ENCODE peak calls at places on chromosomes 1 and 21, in five cellular contexts. One of them, this sample, is unnamed.

GRCh38 chr1:10718083-10718415 is 78.4 kb downstream of the CASZ1 start:
- DNase-seq in left ventricle myocardium inferior: no peak
- DNase-seq in dorsolateral prefrontal cortex: no peak
- DNase-seq in transverse colon: no peak
- DNase-seq in AG10803: no peak
- DNase-seq in this sample: no peak

GRCh38 chr21:34187935-34188334 is 114.6 kb downstream of the MRPS6 start:
- DNase-seq in dorsolateral prefrontal cortex: no peak
- DNase-seq in left ventricle myocardium inferior: peak
- DNase-seq in AG10803: peak
- DNase-seq in transverse colon: no peak
- DNase-seq in this sample: peak

GRCh38 chr1:6423321-6423999 is 1.1 kb upstream of the ESPN start:
- DNase-seq in transverse colon: peak
- DNase-seq in left ventricle myocardium inferior: no peak
- DNase-seq in dorsolateral prefrontal cortex: no peak
- DNase-seq in AG10803: peak
- DNase-seq in this sample: no peak

GRCh38 chr1:229753764-229754553 is 127.9 kb downstream of the URB2 start:
- DNase-seq in dorsolateral prefrontal cortex: no peak
- DNase-seq in transverse colon: peak
- DNase-seq in left ventricle myocardium inferior: no peak
- DNase-seq in AG10803: no peak
- DNase-seq in this sample: no peak

GRCh38 chr1:50424045-50424939 is 1.0 kb upstream of the DMRTA2 start:
- DNase-seq in AG10803: no peak
- DNase-seq in left ventricle myocardium inferior: no peak
- DNase-seq in dorsolateral prefrontal cortex: no peak
- DNase-seq in transverse colon: no peak
- DNase-seq in this sample: no peak

GRCh38 chr1:209130886-209131285 is 452.6 kb upstream of the CAMK1G start:
- DNase-seq in left ventricle myocardium inferior: no peak
- DNase-seq in dorsolateral prefrontal cortex: no peak
- DNase-seq in transverse colon: no peak
- DNase-seq in AG10803: no peak
- DNase-seq in this sample: no peak

GRCh38 chr1:108075055-108075454 is 110.1 kb upstream of the VAV3 start:
- DNase-seq in AG10803: no peak
- DNase-seq in left ventricle myocardium inferior: no peak
- DNase-seq in dorsolateral prefrontal cortex: no peak
- DNase-seq in transverse colon: no peak
- DNase-seq in this sample: no peak

GRCh38 chr1:28078680-28079626 is 9.5 kb downstream of the EYA3 start:
- DNase-seq in AG10803: peak
- DNase-seq in transverse colon: no peak
- DNase-seq in left ventricle myocardium inferior: no peak
- DNase-seq in dorsolateral prefrontal cortex: no peak
- DNase-seq in this sample: no peak

GRCh38 chr1:18932387-18932786 is 24.1 kb downstream of the IFFO2 start:
- DNase-seq in dorsolateral prefrontal cortex: no peak
- DNase-seq in transverse colon: no peak
- DNase-seq in left ventricle myocardium inferior: no peak
- DNase-seq in AG10803: no peak
- DNase-seq in this sample: no peak

GRCh38 chr1:85283475-85284199 is 7.2 kb upstream of the BCL10 start:
- DNase-seq in dorsolateral prefrontal cortex: no peak
- DNase-seq in transverse colon: peak
- DNase-seq in left ventricle myocardium inferior: no peak
- DNase-seq in AG10803: no peak
- DNase-seq in this sample: no peak

GRCh38 chr1:187878883-187879282 is 1050.1 kb downstream of the PLA2G4A start:
- DNase-seq in transverse colon: no peak
- DNase-seq in left ventricle myocardium inferior: no peak
- DNase-seq in dorsolateral prefrontal cortex: no peak
- DNase-seq in AG10803: no peak
- DNase-seq in this sample: no peak

GRCh38 chr21:43985690-43986251 is 26.3 kb upstream of the TRAPPC10 start:
- DNase-seq in transverse colon: no peak
- DNase-seq in dorsolateral prefrontal cortex: no peak
- DNase-seq in AG10803: no peak
- DNase-seq in left ventricle myocardium inferior: no peak
- DNase-seq in this sample: no peak

GRCh38 chr21:29812947-29813346 is 126.8 kb downstream of the GRIK1 start:
- DNase-seq in transverse colon: no peak
- DNase-seq in left ventricle myocardium inferior: no peak
- DNase-seq in dorsolateral prefrontal cortex: no peak
- DNase-seq in AG10803: no peak
- DNase-seq in this sample: no peak

GRCh38 chr1:52238474-52238873 is 96.6 kb downstream of the ZFYVE9 start:
- DNase-seq in transverse colon: no peak
- DNase-seq in left ventricle myocardium inferior: no peak
- DNase-seq in AG10803: peak
- DNase-seq in dorsolateral prefrontal cortex: no peak
- DNase-seq in this sample: peak

GRCh38 chr1:23417570-23417969 is 7.0 kb downstream of the TCEA3 start:
- DNase-seq in AG10803: peak
- DNase-seq in left ventricle myocardium inferior: peak
- DNase-seq in transverse colon: no peak
- DNase-seq in dorsolateral prefrontal cortex: no peak
- DNase-seq in this sample: no peak

GRCh38 chr21:41715649-41716321 is 51.1 kb downstream of the RIPK4 start:
- DNase-seq in left ventricle myocardium inferior: no peak
- DNase-seq in transverse colon: peak
- DNase-seq in AG10803: no peak
- DNase-seq in dorsolateral prefrontal cortex: no peak
- DNase-seq in this sample: no peak

GRCh38 chr21:33991091-33991490 is 75.5 kb upstream of the ATP5PO start:
- DNase-seq in left ventricle myocardium inferior: no peak
- DNase-seq in transverse colon: no peak
- DNase-seq in AG10803: peak
- DNase-seq in dorsolateral prefrontal cortex: no peak
- DNase-seq in this sample: no peak

GRCh38 chr1:159015440-159015909 is 5.8 kb downstream of the IFI16 start:
- DNase-seq in AG10803: peak
- DNase-seq in left ventricle myocardium inferior: peak
- DNase-seq in transverse colon: peak
- DNase-seq in dorsolateral prefrontal cortex: no peak
- DNase-seq in this sample: peak

GRCh38 chr1:121519042-121519755 is 334.4 kb downstream of the SRGAP2C start:
- DNase-seq in transverse colon: peak
- DNase-seq in dorsolateral prefrontal cortex: peak
- DNase-seq in left ventricle myocardium inferior: peak
- DNase-seq in AG10803: no peak
- DNase-seq in this sample: no peak

GRCh38 chr1:61872206-61872605 is 129.9 kb downstream of the PATJ start:
- DNase-seq in dorsolateral prefrontal cortex: no peak
- DNase-seq in left ventricle myocardium inferior: no peak
- DNase-seq in transverse colon: no peak
- DNase-seq in AG10803: no peak
- DNase-seq in this sample: no peak

GRCh38 chr1:177282976-177283375 is 112.2 kb downstream of the BRINP2 start:
- DNase-seq in left ventricle myocardium inferior: no peak
- DNase-seq in dorsolateral prefrontal cortex: no peak
- DNase-seq in transverse colon: no peak
- DNase-seq in AG10803: no peak
- DNase-seq in this sample: no peak

GRCh38 chr1:204978782-204979181 is 64.2 kb upstream of the CNTN2 start:
- DNase-seq in dorsolateral prefrontal cortex: no peak
- DNase-seq in transverse colon: no peak
- DNase-seq in left ventricle myocardium inferior: no peak
- DNase-seq in AG10803: no peak
- DNase-seq in this sample: no peak

GRCh38 chr1:9275567-9276034 is 17.1 kb upstream of the SPSB1 start:
- DNase-seq in left ventricle myocardium inferior: no peak
- DNase-seq in AG10803: peak
- DNase-seq in dorsolateral prefrontal cortex: peak
- DNase-seq in transverse colon: peak
- DNase-seq in this sample: no peak

GRCh38 chr1:48109390-48110009 is 112.3 kb upstream of the TRABD2B start:
- DNase-seq in transverse colon: no peak
- DNase-seq in left ventricle myocardium inferior: no peak
- DNase-seq in AG10803: peak
- DNase-seq in dorsolateral prefrontal cortex: no peak
- DNase-seq in this sample: peak

GRCh38 chr1:54135436-54136120 is 17.2 kb downstream of the CDCP2 start:
- DNase-seq in left ventricle myocardium inferior: no peak
- DNase-seq in dorsolateral prefrontal cortex: no peak
- DNase-seq in transverse colon: no peak
- DNase-seq in AG10803: peak
- DNase-seq in this sample: no peak

GRCh38 chr1:1080951-1081310 is 6.8 kb upstream of the RNF223 start:
- DNase-seq in left ventricle myocardium inferior: no peak
- DNase-seq in transverse colon: peak
- DNase-seq in AG10803: no peak
- DNase-seq in dorsolateral prefrontal cortex: peak
- DNase-seq in this sample: no peak

DNA sequence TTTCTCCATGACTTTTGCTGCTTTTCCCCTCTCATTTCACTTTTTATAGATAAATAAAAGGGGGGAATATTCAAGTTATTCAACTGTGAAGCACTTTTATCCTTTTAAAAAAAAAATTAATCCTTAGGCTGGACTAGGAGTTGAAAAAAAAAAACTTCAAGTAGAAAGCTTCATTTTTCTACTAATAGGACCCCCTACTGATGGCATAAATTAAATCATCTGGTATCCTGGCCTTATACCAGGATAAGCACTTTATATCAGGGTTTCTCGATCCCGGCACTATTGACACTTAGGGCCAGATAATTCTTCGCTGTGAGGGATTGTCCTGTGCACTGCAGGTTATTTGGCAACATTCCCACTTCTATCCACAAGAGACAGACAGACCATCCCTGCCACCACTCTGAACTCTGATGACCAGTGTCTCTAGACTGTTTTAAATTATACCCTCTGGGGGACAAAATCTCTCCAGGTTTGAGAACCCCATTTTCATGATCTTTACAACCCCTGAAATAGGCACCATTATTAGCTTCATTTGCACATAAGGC is 17.6 kb downstream of the USP33 start:
- DNase-seq in left ventricle myocardium inferior: no peak
- DNase-seq in AG10803: no peak
- DNase-seq in dorsolateral prefrontal cortex: no peak
- DNase-seq in transverse colon: no peak
- DNase-seq in this sample: no peak
- TF ChIP-seq CTCF in left ventricle myocardium inferior: no peak
- TF ChIP-seq CTCF in AG10803: no peak
- TF ChIP-seq CTCF in dorsolateral prefrontal cortex: no peak
- TF ChIP-seq CTCF in transverse colon: no peak
- TF ChIP-seq CTCF in this sample: no peak

GRCh38 chr1:235327559-235328270 is at the start of gene ARID4B:
- DNase-seq in AG10803: no peak
- DNase-seq in transverse colon: no peak
- DNase-seq in left ventricle myocardium inferior: peak
- DNase-seq in dorsolateral prefrontal cortex: peak
- DNase-seq in this sample: no peak

GRCh38 chr1:235325854-235326253 is 2.1 kb downstream of the ARID4B start:
- DNase-seq in AG10803: no peak
- DNase-seq in left ventricle myocardium inferior: no peak
- DNase-seq in transverse colon: no peak
- DNase-seq in dorsolateral prefrontal cortex: no peak
- DNase-seq in this sample: no peak

GRCh38 chr1:235326719-235327558 is 1.0 kb downstream of the ARID4B start:
- DNase-seq in AG10803: no peak
- DNase-seq in dorsolateral prefrontal cortex: peak
- DNase-seq in transverse colon: peak
- DNase-seq in left ventricle myocardium inferior: peak
- DNase-seq in this sample: no peak

GRCh38 chr1:235324296-235324695 is 3.7 kb downstream of the ARID4B start:
- DNase-seq in dorsolateral prefrontal cortex: no peak
- DNase-seq in transverse colon: no peak
- DNase-seq in AG10803: no peak
- DNase-seq in left ventricle myocardium inferior: no peak
- DNase-seq in this sample: no peak

DNA sequence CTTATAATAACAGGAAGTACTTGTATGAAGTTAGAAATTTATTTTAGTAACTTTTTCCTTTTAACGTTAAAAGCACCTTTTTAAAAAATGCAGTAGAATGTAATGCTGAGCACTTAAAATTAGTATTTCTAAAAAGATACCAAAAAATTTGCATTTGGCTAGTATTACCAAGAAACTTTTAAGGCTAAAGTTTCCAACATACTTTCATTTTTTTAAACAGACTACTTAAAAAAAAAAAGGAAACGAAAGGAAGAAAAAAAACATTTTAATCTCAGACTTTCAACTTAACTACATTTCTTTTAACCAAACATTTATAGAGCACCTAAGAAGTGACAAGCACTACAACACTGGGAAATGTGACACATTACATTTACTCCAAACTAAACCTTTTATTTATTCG is 2.8 kb downstream of the ARID4B start:
- DNase-seq in transverse colon: no peak
- DNase-seq in AG10803: no peak
- DNase-seq in dorsolateral prefrontal cortex: no peak
- DNase-seq in left ventricle myocardium inferior: no peak
- DNase-seq in this sample: no peak
- H3K4me3 ChIP-seq in transverse colon: no peak
- H3K4me3 ChIP-seq in AG10803: peak
- H3K4me3 ChIP-seq in dorsolateral prefrontal cortex: peak
- H3K4me3 ChIP-seq in left ventricle myocardium inferior: peak
- H3K4me3 ChIP-seq in this sample: no peak

GRCh38 chr1:42914092-42914625 is 44.5 kb downstream of the SLC2A1 start:
- DNase-seq in left ventricle myocardium inferior: no peak
- DNase-seq in AG10803: no peak
- DNase-seq in dorsolateral prefrontal cortex: no peak
- DNase-seq in transverse colon: no peak
- DNase-seq in this sample: no peak

GRCh38 chr1:42913426-42914091 is 45.1 kb downstream of the SLC2A1 start:
- DNase-seq in AG10803: peak
- DNase-seq in transverse colon: peak
- DNase-seq in left ventricle myocardium inferior: no peak
- DNase-seq in dorsolateral prefrontal cortex: no peak
- DNase-seq in this sample: peak

GRCh38 chr1:42915456-42915855 is 43.2 kb downstream of the SLC2A1 start:
- DNase-seq in AG10803: no peak
- DNase-seq in left ventricle myocardium inferior: no peak
- DNase-seq in dorsolateral prefrontal cortex: no peak
- DNase-seq in transverse colon: no peak
- DNase-seq in this sample: no peak

GRCh38 chr1:42922687-42923366 is 35.8 kb downstream of the SLC2A1 start:
- DNase-seq in dorsolateral prefrontal cortex: peak
- DNase-seq in left ventricle myocardium inferior: no peak
- DNase-seq in AG10803: peak
- DNase-seq in transverse colon: peak
- DNase-seq in this sample: no peak

GRCh38 chr1:42916839-42917495 is 41.7 kb downstream of the SLC2A1 start:
- DNase-seq in dorsolateral prefrontal cortex: no peak
- DNase-seq in left ventricle myocardium inferior: no peak
- DNase-seq in AG10803: no peak
- DNase-seq in transverse colon: no peak
- DNase-seq in this sample: no peak
- TF ChIP-seq CTCF in dorsolateral prefrontal cortex: no peak
- TF ChIP-seq CTCF in left ventricle myocardium inferior: no peak
- TF ChIP-seq CTCF in AG10803: no peak
- TF ChIP-seq CTCF in transverse colon: no peak
- TF ChIP-seq CTCF in this sample: no peak

DNA sequence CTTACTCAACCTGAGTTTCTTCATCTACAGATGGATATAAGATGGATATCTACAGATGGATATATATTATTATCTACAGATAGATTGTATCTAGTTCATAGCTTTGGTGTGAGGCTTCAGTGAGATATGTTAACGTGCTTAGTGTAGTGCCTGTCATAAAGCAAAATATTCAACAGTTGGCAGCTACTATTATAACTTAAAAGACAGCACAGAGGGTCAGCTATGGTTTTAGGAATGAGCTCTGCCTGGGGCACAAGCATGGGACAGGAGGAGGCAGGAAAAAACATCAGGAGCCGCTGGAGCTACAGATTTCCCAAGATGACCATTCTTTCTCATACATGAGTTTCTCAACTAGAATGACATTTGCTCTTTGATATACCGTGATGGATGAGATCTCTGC is 1.3 kb upstream of the CYB5R1 start:
- DNase-seq in dorsolateral prefrontal cortex: no peak
- DNase-seq in transverse colon: no peak
- DNase-seq in left ventricle myocardium inferior: no peak
- DNase-seq in AG10803: no peak
- DNase-seq in this sample: no peak
- H3K4me3 ChIP-seq in dorsolateral prefrontal cortex: peak
- H3K4me3 ChIP-seq in transverse colon: no peak
- H3K4me3 ChIP-seq in left ventricle myocardium inferior: peak
- H3K4me3 ChIP-seq in AG10803: no peak
- H3K4me3 ChIP-seq in this sample: no peak

This sample was measured in AG09309.